ENCODE peak calls at places on chromosomes 3 and 15, in six cellular contexts. D is HL-60, L is IMR-90, U is HFF-Myc, H is progenitor cell of endocrine pancreas, T is colonic mucosa. J is an unnamed sample.

GRCh38 chr3:73177827-73178226 is 116.4 kb downstream of the EBLN2 start:
- DNase-seq in D (no peak), L (no peak), U (no peak), H (no peak), T (no peak), J (no peak)

GRCh38 chr3:38646630-38647029 is 2.9 kb downstream of the SCN5A start:
- DNase-seq in D (no peak), L (peak), U (no peak), H (no peak), T (no peak), J (no peak)

GRCh38 chr3:195238626-195239118 is 32.3 kb downstream of the XXYLT1 start:
- DNase-seq in D (no peak), L (peak), U (peak), H (no peak), T (peak), J (no peak)

GRCh38 chr15:53530762-53531161 is 228.7 kb downstream of the WDR72 start:
- DNase-seq in D (no peak), L (no peak), U (no peak), H (no peak), T (no peak), J (peak)

GRCh38 chr15:77066961-77067690 is 3.8 kb downstream of the TSPAN3 start:
- DNase-seq in D (no peak), L (peak), U (no peak), H (no peak), T (no peak), J (no peak)

GRCh38 chr3:33808559-33808958 is 10.1 kb downstream of the PDCD6IP start:
- DNase-seq in D (no peak), L (peak), U (no peak), H (no peak), T (no peak), J (no peak)

GRCh38 chr3:183298708-183299153 is 45.7 kb downstream of the B3GNT5 start:
- DNase-seq in D (peak), L (peak), U (peak), H (no peak), T (no peak), J (peak)

GRCh38 chr15:88255496-88256171 is 905 bp downstream of the NTRK3 start:
- DNase-seq in D (no peak), L (peak), U (no peak), H (peak), T (no peak), J (peak)

GRCh38 chr3:110795163-110795562 is 276.5 kb upstream of the NECTIN3 start:
- DNase-seq in D (no peak), L (no peak), U (no peak), H (no peak), T (no peak), J (no peak)

GRCh38 chr15:34013746-34014145 is 25.3 kb downstream of the AVEN start:
- DNase-seq in D (no peak), L (no peak), U (no peak), H (no peak), T (no peak), J (no peak)

GRCh38 chr15:66294157-66294931 is 976 bp downstream of the DIS3L start:
- DNase-seq in D (peak), L (peak), U (peak), H (no peak), T (peak), J (no peak)

GRCh38 chr3:189941679-189942078 is 179.0 kb downstream of the P3H2 start:
- DNase-seq in D (no peak), L (peak), U (no peak), H (no peak), T (no peak), J (no peak)

GRCh38 chr3:78878011-78878410 is 889.8 kb downstream of the ROBO1 start:
- DNase-seq in D (no peak), L (peak), U (no peak), H (no peak), T (no peak), J (no peak)

GRCh38 chr3:126345641-126346460 is 11.4 kb downstream of the KLF15 start:
- DNase-seq in D (no peak), L (no peak), U (no peak), H (peak), T (peak), J (peak)

GRCh38 chr15:69463182-69463756 is 10.7 kb downstream of the RPLP1 start:
- DNase-seq in D (no peak), L (no peak), U (no peak), H (no peak), T (no peak), J (no peak)

GRCh38 chr15:52746162-52746721 is 43.9 kb downstream of the ONECUT1 start:
- DNase-seq in D (no peak), L (no peak), U (no peak), H (no peak), T (no peak), J (no peak)

GRCh38 chr3:185651971-185652370 is 65.9 kb downstream of the SENP2 start:
- DNase-seq in D (no peak), L (no peak), U (no peak), H (no peak), T (no peak), J (no peak)

GRCh38 chr3:85864896-85865295 is 906.1 kb downstream of the CADM2 start:
- DNase-seq in D (no peak), L (no peak), U (no peak), H (no peak), T (no peak), J (no peak)

GRCh38 chr3:17038141-17038540 is 153.4 kb downstream of the PLCL2 start:
- DNase-seq in D (no peak), L (no peak), U (no peak), H (no peak), T (no peak), J (no peak)

GRCh38 chr15:94105760-94106159 is 125.6 kb upstream of the MCTP2 start:
- DNase-seq in D (no peak), L (no peak), U (no peak), H (no peak), T (no peak), J (no peak)

GRCh38 chr15:101481381-101481705 is 8.2 kb downstream of the PCSK6 start:
- DNase-seq in D (no peak), L (no peak), U (no peak), H (no peak), T (no peak), J (no peak)

GRCh38 chr3:66572090-66572632 is 71.3 kb upstream of the LRIG1 start:
- DNase-seq in D (no peak), L (no peak), U (no peak), H (no peak), T (no peak), J (no peak)

GRCh38 chr3:54999159-54999558 is 71.3 kb upstream of the LRTM1 start:
- DNase-seq in D (peak), L (peak), U (peak), H (no peak), T (no peak), J (no peak)

GRCh38 chr15:31396881-31397560 is 70.4 kb downstream of the KLF13 start:
- DNase-seq in D (no peak), L (peak), U (peak), H (no peak), T (peak), J (peak)

GRCh38 chr3:66297260-66297863 is 76.6 kb downstream of the SLC25A26 start:
- DNase-seq in D (no peak), L (peak), U (no peak), H (no peak), T (no peak), J (no peak)

GRCh38 chr3:129346690-129347440 is 68.2 kb downstream of the HMCES start:
- DNase-seq in D (no peak), L (no peak), U (no peak), H (no peak), T (no peak), J (no peak)

GRCh38 chr3:13214847-13215472 is 141.7 kb upstream of the IQSEC1 start:
- DNase-seq in D (no peak), L (no peak), U (no peak), H (no peak), T (no peak), J (no peak)

GRCh38 chr15:40926659-40927496 is 2.3 kb upstream of the DLL4 start:
- DNase-seq in D (no peak), L (no peak), U (no peak), H (no peak), T (no peak), J (no peak)

GRCh38 chr3:72950372-72950771 is 46.2 kb upstream of the PPP4R2 start:
- DNase-seq in D (no peak), L (no peak), U (no peak), H (no peak), T (no peak), J (no peak)

GRCh38 chr15:73305331-73306211 is 63.2 kb downstream of the HCN4 start:
- DNase-seq in D (no peak), L (peak), U (peak), H (no peak), T (peak), J (peak)
- TF ChIP-seq CTCF in D (peak), L (peak), U (peak), H (peak), T (peak), J (peak)

GRCh38 chr15:29570121-29570930 is 251.9 kb downstream of the TJP1 start:
- DNase-seq in D (no peak), L (no peak), U (no peak), H (peak), T (peak), J (peak)
- TF ChIP-seq CTCF in D (no peak), L (no peak), U (no peak), H (no peak), T (no peak), J (no peak)

GRCh38 chr3:32175607-32176197 is 62.8 kb upstream of the CMTM8 start:
- DNase-seq in D (peak), L (peak), U (peak), H (peak), T (peak), J (peak)
- TF ChIP-seq CTCF in D (peak), L (peak), U (peak), H (peak), T (peak), J (peak)

GRCh38 chr3:97971679-97972567 is at the start of gene RIOX2:
- DNase-seq in D (peak), L (peak), U (no peak), H (peak), T (peak), J (peak)
- TF ChIP-seq CTCF in D (no peak), L (no peak), U (no peak), H (no peak), T (no peak), J (no peak)

GRCh38 chr15:98914626-98915025 is 93.0 kb downstream of the PGPEP1L start:
- DNase-seq in D (no peak), L (peak), U (peak), H (no peak), T (no peak), J (no peak)
- TF ChIP-seq CTCF in D (no peak), L (peak), U (no peak), H (no peak), T (no peak), J (no peak)

GRCh38 chr3:64224826-64225606 is at the start of gene PRICKLE2:
- DNase-seq in D (no peak), L (peak), U (peak), H (peak), T (peak), J (peak)
- TF ChIP-seq CTCF in D (no peak), L (peak), U (no peak), H (peak), T (no peak), J (no peak)

J was measured in nephron progenitor cell.